ENCODE peak calls at places on chromosomes 13 and 19, in five cellular contexts. D, X, I, K and C are unnamed samples. For H3K4me1, the result is how much of the 10 kb centered on the place peaks cover.

GRCh38 chr19:42252365-42253244 is 2.3 kb downstream of the ERF start:
- DNase-seq in K (peak), I (peak), X (no peak), D (no peak), C (no peak)

GRCh38 chr13:102394158-102395053 is 7.4 kb downstream of the FGF14 start:
- DNase-seq in K (peak), D (peak), X (peak), I (peak), C (peak)

GRCh38 chr19:4083677-4084546 is 17.2 kb upstream of the ZBTB7A start:
- DNase-seq in D (peak), I (no peak), K (peak), X (peak), C (peak)

GRCh38 chr19:14322889-14323463 is 58.3 kb upstream of the ADGRE5 start:
- DNase-seq in I (no peak), D (no peak), X (no peak), K (no peak), C (no peak)

GRCh38 chr19:40549007-40549708 is 27.5 kb upstream of the SHKBP1 start:
- DNase-seq in D (peak), K (peak), X (no peak), I (no peak), C (peak)

GRCh38 chr19:6777434-6777833 is 4.9 kb downstream of the VAV1 start:
- DNase-seq in D (no peak), I (no peak), X (no peak), K (no peak), C (no peak)

GRCh38 chr19:30691767-30692516 is 319.8 kb downstream of the ZNF536 start:
- DNase-seq in X (no peak), K (no peak), I (no peak), D (no peak), C (no peak)

GRCh38 chr13:26965976-26966375 is 205.4 kb upstream of the GPR12 start:
- DNase-seq in K (no peak), I (no peak), D (no peak), X (no peak), C (peak)

GRCh38 chr13:94713556-94714182 is 1.3 kb upstream of the SOX21 start:
- DNase-seq in K (peak), D (no peak), X (no peak), I (no peak), C (no peak)

GRCh38 chr13:94710881-94711560 is 1.3 kb downstream of the SOX21 start:
- DNase-seq in X (no peak), K (peak), D (no peak), I (peak), C (no peak)

GRCh38 chr13:94711561-94712286 is 621 bp downstream of the SOX21 start:
- DNase-seq in K (peak), D (no peak), I (peak), X (no peak), C (no peak)

GRCh38 chr13:94712812-94713555 is 639 bp upstream of the SOX21 start:
- DNase-seq in I (peak), X (no peak), K (peak), D (no peak), C (peak)

DNA sequence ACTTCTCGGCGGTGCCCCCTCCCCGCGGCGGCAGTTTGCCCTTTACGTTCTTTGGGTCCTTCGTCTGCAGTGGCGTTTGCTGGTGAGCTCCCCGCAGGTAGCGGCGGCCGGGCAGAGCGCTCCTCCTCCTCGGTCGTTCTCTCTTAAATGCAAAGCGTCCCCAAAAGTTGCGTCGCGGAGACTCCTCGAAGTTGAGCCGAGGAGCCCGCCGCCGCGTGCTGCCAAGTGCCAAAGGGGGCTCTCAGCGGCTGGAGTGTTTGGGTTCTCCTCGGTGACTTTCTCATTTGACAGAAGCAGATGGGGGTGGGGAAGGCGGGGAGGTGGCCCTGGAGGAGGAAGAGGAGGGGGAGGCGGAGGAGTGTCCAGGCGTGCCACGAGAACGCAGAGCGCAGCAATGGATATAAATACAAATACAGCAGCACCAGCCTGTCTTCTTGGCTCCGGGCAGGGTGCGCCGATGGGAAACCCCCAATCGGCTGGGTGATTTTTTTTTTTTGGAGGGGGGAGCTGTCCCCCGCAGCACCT is at the start of gene SOX21:
- DNase-seq in D (no peak), X (no peak), K (peak), I (peak), C (no peak)
- H3K4me3 ChIP-seq in D (no peak), X (peak), K (peak), I (peak), C (peak)

DNA sequence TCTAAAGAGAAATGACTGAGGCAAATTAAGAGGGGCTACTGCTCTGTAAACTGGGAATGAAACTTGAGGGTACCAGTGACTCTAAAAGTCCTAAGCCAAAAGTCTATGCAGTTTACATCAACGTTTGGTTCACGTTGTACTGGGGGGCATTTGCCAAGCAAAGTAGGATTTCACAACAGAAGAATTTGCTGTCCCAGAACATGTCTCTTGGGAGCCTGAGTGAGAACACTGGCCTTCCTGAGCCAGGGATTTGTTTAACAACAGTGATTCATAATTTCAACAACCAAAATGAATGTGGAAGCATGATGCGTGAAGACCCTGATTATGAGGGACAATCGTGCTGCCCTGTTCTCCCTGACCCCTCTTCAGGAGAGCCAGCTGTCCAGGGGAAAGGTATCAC is 178.0 kb downstream of the OXGR1 start:
- DNase-seq in I (no peak), K (no peak), D (no peak), X (no peak), C (no peak)
- TF ChIP-seq POLR2AphosphoS5 in I (peak), K (no peak), D (no peak), X (no peak), C (no peak)

GRCh38 chr13:110408286-110408685 is 101.2 kb downstream of the COL4A2 start:
- DNase-seq in X (no peak), D (no peak), K (no peak), I (no peak), C (no peak)
- H3K4me1 ChIP-seq in X (under half), D (under half), K (under half), I (under half), C (under half)

GRCh38 chr13:24396821-24397220 is 87.4 kb downstream of the C1QTNF9 start:
- DNase-seq in I (no peak), D (no peak), K (no peak), X (no peak), C (no peak)
- H3K4me3 ChIP-seq in I (no peak), D (no peak), K (no peak), X (no peak), C (no peak)

DNA sequence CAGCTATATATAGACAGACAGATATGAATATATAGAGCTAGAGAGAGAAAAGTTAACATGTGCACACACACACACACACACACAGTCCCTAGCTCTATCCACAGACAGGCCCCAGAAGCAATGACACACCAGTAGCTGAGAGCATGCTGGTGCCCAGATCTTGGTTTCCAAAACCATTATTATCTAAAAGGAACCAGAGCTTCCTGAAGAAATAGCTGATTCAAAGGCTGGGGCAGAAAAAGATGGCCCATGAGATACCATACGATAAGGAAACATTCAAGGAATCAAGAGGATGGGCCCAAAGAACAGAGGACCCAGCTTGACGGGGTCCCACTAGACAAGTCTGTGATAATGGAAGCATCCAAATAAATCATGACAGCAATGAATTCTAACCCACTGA is 53.4 kb downstream of the ABCC4 start:
- DNase-seq in D (no peak), I (no peak), X (no peak), K (no peak), C (no peak)
- TF ChIP-seq POLR2AphosphoS5 in D (no peak), I (no peak), X (no peak), K (no peak), C (no peak)